ENCODE peak calls at places on chromosomes 12 and 14, in eight cellular contexts. U is stimulated activated CD8-positive, alpha-beta memory T cell treated with anti-CD3 and anti-CD28 coated beads, Interleukin-15, amount 100 ng/mL, for 24 hours; I is thoracic aorta; G is SW 1271; D is left cardiac atrium; T is Karpas-422; E is NCI-H1105; L is hepatocyte. Y is an unnamed sample.

GRCh38 chr14:91456283-91456682 is 38.7 kb upstream of the CCDC88C start:
- DNase-seq in U (no peak), I (no peak), G (no peak), D (no peak), T (no peak), E (no peak), L (no peak), Y (no peak)

GRCh38 chr12:45350861-45351260 is 135.0 kb downstream of the ANO6 start:
- DNase-seq in U (no peak), I (no peak), G (no peak), D (no peak), T (no peak), E (no peak), L (no peak), Y (no peak)

GRCh38 chr12:59650594-59651229 is 54.9 kb downstream of the SLC16A7 start:
- DNase-seq in U (no peak), I (no peak), G (no peak), D (no peak), T (no peak), E (no peak), L (no peak), Y (no peak)

GRCh38 chr12:63066782-63067181 is 84.2 kb downstream of the AVPR1A start:
- DNase-seq in U (no peak), I (no peak), G (no peak), D (no peak), T (no peak), E (no peak), L (no peak), Y (no peak)

GRCh38 chr12:73678335-73678734 is 859.3 kb upstream of the ATXN7L3B start:
- DNase-seq in U (no peak), I (no peak), G (no peak), D (no peak), T (no peak), E (no peak), L (no peak), Y (no peak)

GRCh38 chr12:47602949-47603558 is 102.8 kb downstream of the RPAP3 start:
- DNase-seq in U (no peak), I (no peak), G (no peak), D (no peak), T (no peak), E (no peak), L (no peak), Y (no peak)

GRCh38 chr14:25108959-25109358 is 59.0 kb upstream of the STXBP6 start:
- DNase-seq in U (no peak), I (no peak), G (no peak), D (peak; percentile 26), T (no peak), E (peak; percentile 51), L (peak; percentile 58), Y (no peak)

GRCh38 chr14:41389355-41389754 is 217.3 kb upstream of the LRFN5 start:
- DNase-seq in U (no peak), I (no peak), G (no peak), D (no peak), T (no peak), E (no peak), L (no peak), Y (no peak)

GRCh38 chr14:105830171-105830570 is 303.8 kb downstream of the TMEM121 start:
- DNase-seq in U (no peak), I (no peak), G (no peak), D (peak; percentile 16), T (no peak), E (no peak), L (no peak), Y (no peak)

GRCh38 chr12:116657921-116658495 is 79.9 kb downstream of the SPRING1 start:
- DNase-seq in U (no peak), I (no peak), G (no peak), D (no peak), T (no peak), E (no peak), L (no peak), Y (no peak)

GRCh38 chr14:100297320-100298300 is 8.6 kb downstream of the SLC25A29 start:
- DNase-seq in U (no peak), I (peak; percentile 50), G (no peak), D (peak; percentile 82), T (peak; percentile 90), E (no peak), L (peak; percentile 36), Y (no peak)

GRCh38 chr12:52318241-52318990 is 2.8 kb downstream of the KRT83 start:
- DNase-seq in U (no peak), I (no peak), G (no peak), D (no peak), T (no peak), E (no peak), L (no peak), Y (no peak)

GRCh38 chr12:91986084-91986483 is 159.6 kb downstream of the BTG1 start:
- DNase-seq in U (no peak), I (no peak), G (no peak), D (no peak), T (no peak), E (no peak), L (no peak), Y (no peak)

GRCh38 chr14:105439710-105440553 is 20.3 kb downstream of the MTA1 start:
- DNase-seq in U (no peak), I (no peak), G (no peak), D (no peak), T (no peak), E (no peak), L (no peak), Y (no peak)

GRCh38 chr12:292186-292585 is 29.6 kb upstream of the SLC6A13 start:
- DNase-seq in U (no peak), I (no peak), G (no peak), D (no peak), T (no peak), E (no peak), L (no peak), Y (no peak)

GRCh38 chr12:570237-570925 is 92.9 kb downstream of the NINJ2 start:
- DNase-seq in U (no peak), I (peak; percentile 54), G (peak; percentile 85), D (peak; percentile 88), T (no peak), E (no peak), L (peak; percentile 91), Y (peak; percentile 76)

GRCh38 chr12:123498126-123498825 is 35.2 kb downstream of the RILPL1 start:
- DNase-seq in U (no peak), I (no peak), G (no peak), D (no peak), T (no peak), E (no peak), L (no peak), Y (no peak)

GRCh38 chr12:53499261-53500118 is at the start of gene MAP3K12:
- DNase-seq in U (no peak), I (no peak), G (no peak), D (peak; percentile 77), T (peak; percentile 88), E (no peak), L (peak; percentile 76), Y (no peak)

GRCh38 chr12:115464673-115465060 is 780.7 kb upstream of the TBX3 start:
- DNase-seq in U (no peak), I (no peak), G (no peak), D (no peak), T (no peak), E (no peak), L (no peak), Y (no peak)

GRCh38 chr12:121513464-121514183 is 67.2 kb downstream of the KDM2B start:
- DNase-seq in U (no peak), I (no peak), G (no peak), D (peak; percentile 42), T (peak; percentile 82), E (no peak), L (peak; percentile 49), Y (peak; percentile 64)

GRCh38 chr14:67461341-67461985 is 27.1 kb downstream of the TMEM229B start:
- DNase-seq in U (no peak), I (no peak), G (no peak), D (no peak), T (no peak), E (no peak), L (no peak), Y (no peak)

GRCh38 chr12:100868487-100868886 is 73.9 kb downstream of the ANO4 start:
- DNase-seq in U (no peak), I (no peak), G (no peak), D (no peak), T (no peak), E (no peak), L (no peak), Y (no peak)

GRCh38 chr12:8852119-8852518 is 29.7 kb downstream of the A2ML1 start:
- DNase-seq in U (no peak), I (no peak), G (no peak), D (no peak), T (no peak), E (no peak), L (no peak), Y (no peak)

GRCh38 chr12:97482153-97482693 is 19.6 kb downstream of the RMST start:
- DNase-seq in U (no peak), I (no peak), G (no peak), D (no peak), T (no peak), E (no peak), L (no peak), Y (no peak)

GRCh38 chr14:90505531-90505930 is 108.7 kb downstream of the CALM1 start:
- DNase-seq in U (no peak), I (no peak), G (no peak), D (no peak), T (no peak), E (no peak), L (no peak), Y (no peak)

GRCh38 chr12:123445388-123446344 is 9.2 kb upstream of the RILPL2 start:
- DNase-seq in U (no peak), I (peak; percentile 28), G (no peak), D (peak; percentile 66), T (no peak), E (no peak), L (peak; percentile 49), Y (no peak)

GRCh38 chr12:1801285-1801975 is 18.9 kb upstream of the LRTM2 start:
- DNase-seq in U (no peak), I (no peak), G (no peak), D (no peak), T (no peak), E (no peak), L (no peak), Y (no peak)

GRCh38 chr12:122851820-122852219 is 16.6 kb downstream of the HIP1R start:
- DNase-seq in U (no peak), I (no peak), G (peak; percentile 31), D (no peak), T (no peak), E (no peak), L (no peak), Y (no peak)